ENCODE peak calls at places on chromosomes 16 and 17, in six cellular contexts. H is AG04450; B is CD4-positive, alpha-beta T cell; D is mesothelial cell of epicardium; I is A549; C is brain microvascular endothelial cell. T is an unnamed sample.
A peak's percentile ranks its signal among the peaks of the same experiment; 100 is the strongest.

GRCh38 chr16:49019826-49020401 is 261.7 kb downstream of the CBLN1 start:
- DNase-seq in H (no peak), B (no peak), D (no peak), I (no peak), C (no peak), T (no peak)

GRCh38 chr17:77594416-77595209 is 363.9 kb upstream of the TNRC6C start:
- DNase-seq in H (no peak), B (no peak), D (no peak), I (no peak), C (no peak), T (no peak)

GRCh38 chr16:85172465-85173071 is 60.3 kb upstream of the CIBAR2 start:
- DNase-seq in H (no peak), B (no peak), D (no peak), I (peak; percentile 66), C (no peak), T (no peak)

GRCh38 chr16:81536648-81537047 is 92.0 kb downstream of the CMIP start:
- DNase-seq in H (no peak), B (no peak), D (no peak), I (no peak), C (no peak), T (no peak)

GRCh38 chr16:22664561-22664997 is 149.4 kb upstream of the HS3ST2 start:
- DNase-seq in H (no peak), B (no peak), D (no peak), I (no peak), C (no peak), T (no peak)

GRCh38 chr17:4739122-4740024 is at the start of the genes CXCL16 and ZMYND15:
- DNase-seq in H (no peak), B (peak; percentile 74), D (peak; percentile 46), I (peak; percentile 85), C (peak; percentile 21), T (peak; percentile 36)

GRCh38 chr17:66747561-66748275 is 87.2 kb upstream of the CACNG5 start:
- DNase-seq in H (peak; percentile 15), B (no peak), D (no peak), I (no peak), C (peak; percentile 93), T (no peak)

GRCh38 chr17:7001562-7001961 is 5.7 kb downstream of the ALOX12 start:
- DNase-seq in H (no peak), B (peak; percentile 52), D (no peak), I (no peak), C (peak; percentile 42), T (no peak)

GRCh38 chr16:53022374-53022773 is 30.3 kb downstream of the CHD9NB start:
- DNase-seq in H (peak; percentile 7), B (no peak), D (no peak), I (peak; percentile 69), C (peak; percentile 38), T (no peak)

GRCh38 chr17:4407851-4408250 is 25.9 kb upstream of the SPNS3 start:
- DNase-seq in H (no peak), B (no peak), D (no peak), I (no peak), C (no peak), T (no peak)

GRCh38 chr16:24499193-24499814 is 40.1 kb upstream of the RBBP6 start:
- DNase-seq in H (no peak), B (no peak), D (no peak), I (peak; percentile 50), C (peak; percentile 14), T (no peak)

GRCh38 chr17:64470676-64471075 is 21.8 kb downstream of the MILR1 start:
- DNase-seq in H (no peak), B (no peak), D (no peak), I (no peak), C (no peak), T (no peak)

GRCh38 chr17:61728297-61728836 is 135.0 kb downstream of the BRIP1 start:
- DNase-seq in H (no peak), B (no peak), D (no peak), I (no peak), C (no peak), T (no peak)

GRCh38 chr16:86151372-86151950 is 252.5 kb downstream of the IRF8 start:
- DNase-seq in H (no peak), B (no peak), D (no peak), I (no peak), C (no peak), T (no peak)

GRCh38 chr16:80752563-80752962 is 51.8 kb downstream of the CDYL2 start:
- DNase-seq in H (no peak), B (no peak), D (no peak), I (no peak), C (no peak), T (no peak)

GRCh38 chr16:3358884-3359283 is 3.2 kb downstream of the OR2C1 start:
- DNase-seq in H (no peak), B (no peak), D (no peak), I (no peak), C (no peak), T (no peak)

GRCh38 chr17:416293-417206 is 63.9 kb upstream of the RPH3AL start:
- DNase-seq in H (no peak), B (peak; percentile 31), D (no peak), I (no peak), C (no peak), T (no peak)

DNA sequence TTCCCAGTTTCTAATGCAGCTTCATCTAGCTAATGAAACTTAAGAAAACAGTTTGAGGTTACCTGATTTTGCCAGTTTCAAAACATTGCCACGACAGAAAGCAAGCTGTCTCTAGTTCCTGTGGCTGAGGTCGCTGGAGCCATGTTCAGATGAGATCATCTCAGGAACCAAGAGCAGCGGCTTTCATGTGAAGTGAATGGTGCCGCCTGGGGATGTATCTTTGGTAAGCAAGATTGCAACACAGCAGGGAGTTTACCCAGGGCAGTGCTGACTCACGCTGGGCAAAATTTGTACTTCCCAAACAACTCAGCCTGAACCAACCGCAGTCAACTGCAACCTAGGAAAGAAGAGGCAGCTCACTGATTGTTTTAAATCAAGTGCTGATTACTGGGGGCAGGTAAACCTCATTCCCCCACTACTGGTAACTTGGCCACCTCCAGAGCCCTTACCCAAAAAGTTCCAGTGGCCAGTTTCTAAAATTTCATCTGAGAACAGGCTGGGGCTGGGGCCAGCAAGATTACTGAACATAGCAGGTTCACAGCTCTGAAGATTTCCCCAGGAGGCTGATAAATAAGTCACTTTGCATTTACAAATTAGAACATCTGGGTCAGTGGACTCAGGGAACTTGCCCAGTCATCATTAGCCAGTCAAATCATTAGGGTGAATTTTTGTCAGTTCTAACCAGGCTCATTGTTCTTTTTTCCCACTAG is at the start of gene RFFL:
- DNase-seq in H (peak; percentile 93), B (peak; percentile 80), D (peak; percentile 34), I (peak; percentile 99), C (peak; percentile 99), T (peak; percentile 66)
- TF ChIP-seq CTCF in H (peak; percentile 18), B (peak; percentile 63), D (no peak), I (no peak), C (no peak), T (no peak)

GRCh38 chr16:57372372-57373116 is at the start of gene CX3CL1:
- DNase-seq in H (no peak), B (no peak), D (peak; percentile 54), I (no peak), C (peak; percentile 28), T (no peak)
- TF ChIP-seq CTCF in H (peak; percentile 13), B (no peak), D (no peak), I (no peak), C (peak; percentile 22), T (no peak)

GRCh38 chr16:71230122-71230845 is at the start of gene HYDIN:
- DNase-seq in H (no peak), B (peak; percentile 5), D (peak; percentile 80), I (peak; percentile 78), C (peak; percentile 76), T (no peak)
- TF ChIP-seq CTCF in H (no peak), B (no peak), D (no peak), I (no peak), C (no peak), T (no peak)

DNA sequence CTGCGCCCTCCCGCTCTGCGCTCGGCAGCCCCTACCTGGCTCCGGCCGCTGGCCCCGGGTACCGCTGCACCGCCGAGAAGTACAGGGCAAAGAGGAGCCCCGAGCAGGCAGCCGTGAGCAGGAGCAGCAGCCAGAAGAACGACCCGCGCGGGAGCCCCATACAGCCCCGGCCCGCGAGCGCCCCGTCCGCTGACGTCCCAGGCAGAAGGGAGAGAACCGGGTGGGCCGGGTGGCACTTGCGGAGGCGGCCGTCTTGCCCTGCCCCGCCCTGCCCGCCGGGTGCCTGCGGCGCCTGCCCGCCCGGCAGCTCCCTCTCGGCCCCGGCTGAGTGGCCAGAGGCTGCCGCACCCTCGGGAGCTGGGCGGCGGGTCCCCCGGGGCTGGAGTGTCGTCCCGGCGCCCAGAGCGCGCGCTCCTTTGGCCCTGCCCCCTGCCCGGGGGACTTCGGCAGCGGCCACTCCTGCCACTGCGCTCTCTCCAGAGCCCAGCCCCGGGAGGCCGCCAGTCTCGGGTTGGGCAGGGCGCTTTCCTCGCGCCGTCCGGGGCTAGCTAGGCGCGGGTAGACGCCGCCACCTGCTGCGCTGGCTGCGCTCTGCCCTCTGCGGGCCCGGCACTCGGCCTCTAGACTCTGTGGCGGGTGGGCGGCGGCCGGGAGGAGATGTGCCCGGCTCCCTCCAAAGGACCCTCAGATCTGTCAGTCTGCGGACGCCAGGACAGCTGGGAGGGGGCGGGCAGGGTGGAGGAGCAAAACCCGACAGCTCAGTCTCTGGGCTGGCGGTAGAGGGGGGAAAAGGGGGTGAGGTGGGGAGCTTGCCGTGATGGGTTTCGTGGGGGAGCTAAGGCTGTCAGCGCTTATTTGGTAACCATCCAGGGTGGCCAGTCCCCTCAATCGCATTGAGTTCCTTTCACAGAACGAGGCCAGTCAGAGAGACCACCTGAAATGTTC is at the start of gene ST6GALNAC2:
- DNase-seq in H (no peak), B (peak; percentile 40), D (peak; percentile 31), I (peak; percentile 70), C (no peak), T (no peak)
- TF ChIP-seq CTCF in H (peak; percentile 25), B (no peak), D (no peak), I (peak; percentile 25), C (no peak), T (no peak)

GRCh38 chr16:13448346-13448745 is 471.6 kb upstream of the ERCC4 start:
- DNase-seq in H (no peak), B (no peak), D (no peak), I (no peak), C (no peak), T (no peak)

GRCh38 chr16:13453325-13453724 is 466.6 kb upstream of the ERCC4 start:
- DNase-seq in H (no peak), B (no peak), D (no peak), I (no peak), C (no peak), T (no peak)

GRCh38 chr16:13453938-13454553 is 465.9 kb upstream of the ERCC4 start:
- DNase-seq in H (no peak), B (no peak), D (no peak), I (peak; percentile 14), C (no peak), T (no peak)
- TF ChIP-seq CTCF in H (no peak), B (peak; percentile 33), D (peak; percentile 73), I (peak; percentile 56), C (peak; percentile 38), T (no peak)

T was measured in omental fat pad.